ENCODE peak calls at places on chromosome 18, in six cellular contexts. J, B, G, S, M and U are unnamed samples.

GRCh38 chr18:23324056-23324811 is 128.9 kb upstream of the RIOK3 start:
- DNase-seq in J (no peak), G (peak; percentile 39), B (peak; percentile 46), M (no peak), S (peak; percentile 66), U (no peak)

GRCh38 chr18:76202322-76202721 is 292.7 kb downstream of the ZNF516 start:
- DNase-seq in M (no peak), S (no peak), B (no peak), G (no peak), J (no peak), U (no peak)

GRCh38 chr18:63119647-63120046 is 199.9 kb downstream of the BCL2 start:
- DNase-seq in G (peak; percentile 66), M (peak; percentile 42), S (peak; percentile 74), B (peak; percentile 25), J (peak; percentile 64), U (peak; percentile 34)

GRCh38 chr18:6525593-6525992 is 110.9 kb upstream of the L3MBTL4 start:
- DNase-seq in S (no peak), M (no peak), J (no peak), B (no peak), G (no peak), U (no peak)

GRCh38 chr18:24138281-24138883 is 480 bp upstream of the CABYR start:
- DNase-seq in M (no peak), S (no peak), B (no peak), J (no peak), G (peak; percentile 28), U (no peak)

GRCh38 chr18:48843162-48843561 is 107.6 kb downstream of the SMAD7 start:
- DNase-seq in J (no peak), S (no peak), B (no peak), M (no peak), G (no peak), U (no peak)

GRCh38 chr18:80189197-80189865 is 58.0 kb downstream of the PARD6G start:
- DNase-seq in G (no peak), M (no peak), S (no peak), J (no peak), B (no peak), U (no peak)

GRCh38 chr18:21914739-21915319 is 174.2 kb downstream of the MIB1 start:
- DNase-seq in S (peak; percentile 81), B (peak; percentile 88), J (peak; percentile 50), G (peak; percentile 85), M (peak; percentile 81), U (peak; percentile 35)

GRCh38 chr18:10453885-10454772 is at the start of gene APCDD1:
- DNase-seq in J (peak; percentile 80), G (peak; percentile 73), B (no peak), S (peak; percentile 93), M (peak; percentile 40), U (no peak)

GRCh38 chr18:2302628-2303516 is 268.4 kb downstream of the METTL4 start:
- DNase-seq in M (peak; percentile 34), S (no peak), G (no peak), B (peak; percentile 53), J (peak; percentile 35), U (peak; percentile 18)

GRCh38 chr18:67104700-67105284 is 411.7 kb downstream of the DSEL start:
- DNase-seq in S (peak; percentile 89), J (peak; percentile 58), M (peak; percentile 76), B (peak; percentile 92), G (peak; percentile 88), U (peak; percentile 70)

GRCh38 chr18:13216092-13216582 is 2.4 kb upstream of the LDLRAD4 start:
- DNase-seq in S (peak; percentile 82), M (peak; percentile 62), J (peak; percentile 71), B (peak; percentile 83), G (peak; percentile 73), U (peak; percentile 80)

GRCh38 chr18:9117980-9118841 is 15.7 kb downstream of the NDUFV2 start:
- DNase-seq in J (no peak), M (peak; percentile 62), B (no peak), G (no peak), S (no peak), U (no peak)
- H3K4me3 ChIP-seq in J (no peak overlapping the region), M (peak overlapping the region; percentile 3), B (no peak overlapping the region), G (no peak overlapping the region), S (no peak overlapping the region), U (no peak overlapping the region)

GRCh38 chr18:58785171-58785805 is 79.4 kb upstream of the ZNF532 start:
- DNase-seq in S (peak; percentile 81), J (peak; percentile 87), M (peak; percentile 79), B (peak; percentile 69), G (no peak), U (peak; percentile 87)
- TF ChIP-seq CTCF in S (peak; percentile 45), J (no peak), M (peak; percentile 26), B (peak; percentile 25), G (no peak), U (peak; percentile 35)

DNA sequence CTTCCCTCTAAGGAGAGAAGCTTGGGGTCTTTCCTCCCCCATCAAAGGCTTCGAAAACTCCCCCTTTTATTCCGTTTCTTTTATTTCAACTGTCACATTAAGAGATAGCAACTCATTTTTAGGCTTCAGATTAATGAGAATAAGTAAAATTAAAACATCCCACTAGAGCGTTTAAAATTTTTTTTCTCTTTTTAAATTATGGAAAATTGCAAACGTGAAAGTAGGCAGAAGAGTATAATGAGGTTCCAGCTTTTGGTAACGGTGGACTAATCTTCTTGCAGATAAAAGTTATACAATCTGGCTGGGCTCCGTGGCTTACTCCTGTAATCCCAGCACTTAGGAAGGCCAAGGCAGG is 21.9 kb upstream of the RMP24 start:
- DNase-seq in B (no peak), S (no peak), M (no peak), G (no peak), J (no peak), U (no peak)
- H3K4me3 ChIP-seq in B (no peak overlapping the region), S (peak overlapping the region; percentile 88), M (no peak overlapping the region), G (peak overlapping the region; percentile 66), J (peak overlapping the region; percentile 61), U (no peak overlapping the region)

GRCh38 chr18:37282386-37283037 is 283.1 kb downstream of the CELF4 start:
- DNase-seq in S (peak; percentile 74), J (peak; percentile 15), G (peak; percentile 65), B (no peak), M (no peak), U (no peak)
- TF ChIP-seq CTCF in S (peak; percentile 85), J (peak; percentile 39), G (peak; percentile 75), B (peak; percentile 51), M (no peak), U (peak; percentile 36)

DNA sequence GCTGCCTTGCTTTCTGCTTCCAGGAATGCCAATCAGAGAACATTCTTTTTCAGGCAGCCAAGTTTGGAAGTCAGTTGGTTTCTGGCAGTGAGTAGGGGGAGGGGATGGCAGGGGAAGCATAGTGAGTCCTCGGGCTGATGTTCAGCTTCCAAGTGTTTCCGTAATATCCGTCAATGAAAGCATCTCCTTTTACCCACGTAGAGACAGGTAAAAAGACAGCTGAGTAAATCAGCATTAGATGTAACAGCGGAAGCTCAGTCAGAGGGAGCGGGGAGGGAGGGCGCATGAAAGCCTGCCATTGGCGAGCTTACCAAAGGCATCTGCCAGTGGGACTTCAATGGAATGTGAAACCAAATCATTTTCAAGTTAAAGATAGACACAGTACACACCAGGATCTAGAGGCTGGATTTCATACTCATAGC is 117.1 kb upstream of the DTNA start:
- DNase-seq in J (peak; percentile 83), M (peak; percentile 69), G (peak; percentile 75), B (peak; percentile 84), S (peak; percentile 83), U (peak; percentile 51)
- H3K4me3 ChIP-seq in J (peak overlapping the region; percentile 55), M (peak overlapping the region; percentile 14), G (peak overlapping the region; percentile 40), B (peak overlapping the region; percentile 60), S (peak overlapping the region; percentile 62), U (peak overlapping the region; percentile 51)